ENCODE peak calls at places on chromosomes 1 and 21, in four cellular contexts. O, F, P and B are unnamed samples.

GRCh38 chr21:45469273-45470086 is 64.5 kb downstream of the COL18A1 start:
- DNase-seq in O (no peak), F (no peak), P (no peak), B (peak)

GRCh38 chr1:198775606-198776005 is 136.8 kb downstream of the PTPRC start:
- DNase-seq in O (no peak), F (no peak), P (peak), B (no peak)

GRCh38 chr1:41367102-41367537 is 5.9 kb downstream of the FOXO6 start:
- DNase-seq in O (no peak), F (no peak), P (no peak), B (no peak)

GRCh38 chr1:109207472-109208103 is 6.1 kb upstream of the SARS1 start:
- DNase-seq in O (no peak), F (no peak), P (no peak), B (no peak)

GRCh38 chr1:26784023-26784871 is 3.5 kb upstream of the PIGV start:
- DNase-seq in O (peak), F (no peak), P (peak), B (no peak)

GRCh38 chr1:201310251-201310985 is 27.1 kb downstream of the PKP1 start:
- DNase-seq in O (no peak), F (no peak), P (no peak), B (no peak)

GRCh38 chr1:32470991-32471694 is 6.3 kb downstream of the ZBTB8B start:
- DNase-seq in O (no peak), F (peak), P (no peak), B (peak)

GRCh38 chr1:55038552-55038838 is 853 bp upstream of the PCSK9 start:
- DNase-seq in O (no peak), F (no peak), P (no peak), B (no peak)

GRCh38 chr21:28828981-28829380 is 163.7 kb downstream of the LTN1 start:
- DNase-seq in O (no peak), F (no peak), P (no peak), B (no peak)

GRCh38 chr1:79113836-79114235 is 107.3 kb upstream of the ADGRL4 start:
- DNase-seq in O (no peak), F (no peak), P (peak), B (no peak)